ENCODE peak calls at places on chromosomes 5 and 9, in eight cellular contexts. One of them, this sample, is unnamed.

GRCh38 chr9:128887914-128888350 is 6.0 kb downstream of the LRRC8A start:
- DNase-seq in cardiac muscle cell: peak; percentile 78
- DNase-seq in right cardiac atrium: no peak
- DNase-seq in effector memory CD4-positive, alpha-beta T cell: no peak
- DNase-seq in body of pancreas: no peak
- DNase-seq in heart right ventricle: no peak
- DNase-seq in sigmoid colon: no peak
- DNase-seq in colonic mucosa: no peak
- DNase-seq in this sample: no peak

GRCh38 chr9:89154651-89155336 is 23.8 kb downstream of the SHC3 start:
- DNase-seq in cardiac muscle cell: peak; percentile 83
- DNase-seq in right cardiac atrium: no peak
- DNase-seq in effector memory CD4-positive, alpha-beta T cell: no peak
- DNase-seq in body of pancreas: no peak
- DNase-seq in heart right ventricle: no peak
- DNase-seq in sigmoid colon: no peak
- DNase-seq in colonic mucosa: no peak
- DNase-seq in this sample: no peak

GRCh38 chr5:143879646-143880045 is 67.7 kb downstream of the HMHB1 start:
- DNase-seq in cardiac muscle cell: no peak
- DNase-seq in right cardiac atrium: no peak
- DNase-seq in effector memory CD4-positive, alpha-beta T cell: no peak
- DNase-seq in body of pancreas: no peak
- DNase-seq in heart right ventricle: no peak
- DNase-seq in sigmoid colon: no peak
- DNase-seq in colonic mucosa: no peak
- DNase-seq in this sample: no peak

GRCh38 chr9:20624201-20625002 is 2.1 kb upstream of the MLLT3 start:
- DNase-seq in cardiac muscle cell: peak; percentile 86
- DNase-seq in right cardiac atrium: peak; percentile 31
- DNase-seq in effector memory CD4-positive, alpha-beta T cell: peak; percentile 1
- DNase-seq in body of pancreas: peak; percentile 72
- DNase-seq in heart right ventricle: peak; percentile 66
- DNase-seq in sigmoid colon: peak; percentile 74
- DNase-seq in colonic mucosa: peak; percentile 75
- DNase-seq in this sample: peak; percentile 22

GRCh38 chr9:7777776-7778175 is 21.8 kb downstream of the DMAC1 start:
- DNase-seq in cardiac muscle cell: no peak
- DNase-seq in right cardiac atrium: no peak
- DNase-seq in effector memory CD4-positive, alpha-beta T cell: no peak
- DNase-seq in body of pancreas: no peak
- DNase-seq in heart right ventricle: no peak
- DNase-seq in sigmoid colon: no peak
- DNase-seq in colonic mucosa: no peak
- DNase-seq in this sample: no peak

GRCh38 chr5:160565376-160565775 is 143.7 kb downstream of the PTTG1 start:
- DNase-seq in cardiac muscle cell: no peak
- DNase-seq in right cardiac atrium: no peak
- DNase-seq in effector memory CD4-positive, alpha-beta T cell: no peak
- DNase-seq in body of pancreas: no peak
- DNase-seq in heart right ventricle: no peak
- DNase-seq in sigmoid colon: no peak
- DNase-seq in colonic mucosa: no peak
- DNase-seq in this sample: no peak

GRCh38 chr5:43041131-43041668 is 1.1 kb upstream of the ANXA2R start:
- DNase-seq in cardiac muscle cell: no peak
- DNase-seq in right cardiac atrium: peak; percentile 46
- DNase-seq in effector memory CD4-positive, alpha-beta T cell: peak; percentile 21
- DNase-seq in body of pancreas: peak; percentile 42
- DNase-seq in heart right ventricle: peak; percentile 60
- DNase-seq in sigmoid colon: no peak
- DNase-seq in colonic mucosa: peak; percentile 40
- DNase-seq in this sample: no peak

GRCh38 chr5:96904054-96904931 is 28.0 kb downstream of the ERAP2 start:
- DNase-seq in cardiac muscle cell: no peak
- DNase-seq in right cardiac atrium: no peak
- DNase-seq in effector memory CD4-positive, alpha-beta T cell: no peak
- DNase-seq in body of pancreas: no peak
- DNase-seq in heart right ventricle: no peak
- DNase-seq in sigmoid colon: no peak
- DNase-seq in colonic mucosa: no peak
- DNase-seq in this sample: no peak

GRCh38 chr9:114155263-114155966 is at the start of gene COL27A1:
- DNase-seq in cardiac muscle cell: peak; percentile 88
- DNase-seq in right cardiac atrium: peak; percentile 81
- DNase-seq in effector memory CD4-positive, alpha-beta T cell: peak; percentile 36
- DNase-seq in body of pancreas: peak; percentile 80
- DNase-seq in heart right ventricle: peak; percentile 83
- DNase-seq in sigmoid colon: peak; percentile 91
- DNase-seq in colonic mucosa: peak; percentile 84
- DNase-seq in this sample: peak; percentile 73

GRCh38 chr9:106859957-106860715 is 2.8 kb upstream of the ZNF462 start:
- DNase-seq in cardiac muscle cell: peak; percentile 57
- DNase-seq in right cardiac atrium: peak; percentile 62
- DNase-seq in effector memory CD4-positive, alpha-beta T cell: no peak
- DNase-seq in body of pancreas: peak; percentile 6
- DNase-seq in heart right ventricle: peak; percentile 31
- DNase-seq in sigmoid colon: peak; percentile 82
- DNase-seq in colonic mucosa: peak; percentile 70
- DNase-seq in this sample: no peak

GRCh38 chr5:82164957-82165698 is 113.0 kb downstream of the RPS23 start:
- DNase-seq in cardiac muscle cell: peak; percentile 75
- DNase-seq in right cardiac atrium: no peak
- DNase-seq in effector memory CD4-positive, alpha-beta T cell: no peak
- DNase-seq in body of pancreas: peak; percentile 25
- DNase-seq in heart right ventricle: no peak
- DNase-seq in sigmoid colon: no peak
- DNase-seq in colonic mucosa: no peak
- DNase-seq in this sample: no peak

GRCh38 chr9:130689937-130690700 is 3.5 kb upstream of the EXOSC2 start:
- DNase-seq in cardiac muscle cell: peak; percentile 96
- DNase-seq in right cardiac atrium: peak; percentile 57
- DNase-seq in effector memory CD4-positive, alpha-beta T cell: no peak
- DNase-seq in body of pancreas: peak; percentile 92
- DNase-seq in heart right ventricle: peak; percentile 82
- DNase-seq in sigmoid colon: peak; percentile 91
- DNase-seq in colonic mucosa: peak; percentile 93
- DNase-seq in this sample: peak; percentile 50

GRCh38 chr9:80175286-80175906 is 603.6 kb downstream of the TLE4 start:
- DNase-seq in cardiac muscle cell: peak; percentile 55
- DNase-seq in right cardiac atrium: no peak
- DNase-seq in effector memory CD4-positive, alpha-beta T cell: no peak
- DNase-seq in body of pancreas: peak; percentile 37
- DNase-seq in heart right ventricle: no peak
- DNase-seq in sigmoid colon: no peak
- DNase-seq in colonic mucosa: no peak
- DNase-seq in this sample: no peak

GRCh38 chr5:35926389-35927051 is 11.9 kb downstream of the CAPSL start:
- DNase-seq in cardiac muscle cell: peak; percentile 63
- DNase-seq in right cardiac atrium: no peak
- DNase-seq in effector memory CD4-positive, alpha-beta T cell: peak; percentile 15
- DNase-seq in body of pancreas: peak; percentile 62
- DNase-seq in heart right ventricle: peak; percentile 43
- DNase-seq in sigmoid colon: no peak
- DNase-seq in colonic mucosa: peak; percentile 53
- DNase-seq in this sample: peak; percentile 31

GRCh38 chr5:71533142-71533541 is 54.0 kb upstream of the MCCC2 start:
- DNase-seq in cardiac muscle cell: peak; percentile 39
- DNase-seq in right cardiac atrium: no peak
- DNase-seq in effector memory CD4-positive, alpha-beta T cell: no peak
- DNase-seq in body of pancreas: no peak
- DNase-seq in heart right ventricle: no peak
- DNase-seq in sigmoid colon: no peak
- DNase-seq in colonic mucosa: no peak
- DNase-seq in this sample: no peak

GRCh38 chr9:109640232-109641078 is 139.5 kb upstream of the PALM2AKAP2 start:
- DNase-seq in cardiac muscle cell: peak; percentile 52
- DNase-seq in right cardiac atrium: peak; percentile 58
- DNase-seq in effector memory CD4-positive, alpha-beta T cell: no peak
- DNase-seq in body of pancreas: peak; percentile 37
- DNase-seq in heart right ventricle: peak; percentile 47
- DNase-seq in sigmoid colon: peak; percentile 65
- DNase-seq in colonic mucosa: no peak
- DNase-seq in this sample: peak; percentile 56

GRCh38 chr5:149348463-149348862 is 3.2 kb downstream of the GRPEL2 start:
- DNase-seq in cardiac muscle cell: no peak
- DNase-seq in right cardiac atrium: no peak
- DNase-seq in effector memory CD4-positive, alpha-beta T cell: no peak
- DNase-seq in body of pancreas: no peak
- DNase-seq in heart right ventricle: no peak
- DNase-seq in sigmoid colon: no peak
- DNase-seq in colonic mucosa: no peak
- DNase-seq in this sample: no peak
- H3K27ac ChIP-seq in cardiac muscle cell: no peak overlapping the region
- H3K27ac ChIP-seq in right cardiac atrium: no peak overlapping the region
- H3K27ac ChIP-seq in effector memory CD4-positive, alpha-beta T cell: peak overlapping the region; percentile 76
- H3K27ac ChIP-seq in body of pancreas: no peak overlapping the region
- H3K27ac ChIP-seq in heart right ventricle: no peak overlapping the region
- H3K27ac ChIP-seq in sigmoid colon: no peak overlapping the region
- H3K27ac ChIP-seq in colonic mucosa: no peak overlapping the region
- H3K27ac ChIP-seq in this sample: no peak overlapping the region

GRCh38 chr5:134148986-134149539 is 27.7 kb downstream of the SKP1 start:
- DNase-seq in cardiac muscle cell: no peak
- DNase-seq in right cardiac atrium: no peak
- DNase-seq in effector memory CD4-positive, alpha-beta T cell: no peak
- DNase-seq in body of pancreas: no peak
- DNase-seq in heart right ventricle: no peak
- DNase-seq in sigmoid colon: no peak
- DNase-seq in colonic mucosa: no peak
- DNase-seq in this sample: no peak

GRCh38 chr5:134149571-134150303 is 27.0 kb downstream of the SKP1 start:
- DNase-seq in cardiac muscle cell: peak; percentile 78
- DNase-seq in right cardiac atrium: no peak
- DNase-seq in effector memory CD4-positive, alpha-beta T cell: no peak
- DNase-seq in body of pancreas: peak; percentile 70
- DNase-seq in heart right ventricle: no peak
- DNase-seq in sigmoid colon: no peak
- DNase-seq in colonic mucosa: no peak
- DNase-seq in this sample: no peak

GRCh38 chr5:134146651-134147544 is 29.9 kb downstream of the SKP1 start:
- DNase-seq in cardiac muscle cell: no peak
- DNase-seq in right cardiac atrium: no peak
- DNase-seq in effector memory CD4-positive, alpha-beta T cell: no peak
- DNase-seq in body of pancreas: no peak
- DNase-seq in heart right ventricle: no peak
- DNase-seq in sigmoid colon: no peak
- DNase-seq in colonic mucosa: no peak
- DNase-seq in this sample: peak; percentile 36

GRCh38 chr5:134145779-134146581 is 30.8 kb downstream of the SKP1 start:
- DNase-seq in cardiac muscle cell: peak; percentile 71
- DNase-seq in right cardiac atrium: peak; percentile 69
- DNase-seq in effector memory CD4-positive, alpha-beta T cell: peak; percentile 69
- DNase-seq in body of pancreas: peak; percentile 74
- DNase-seq in heart right ventricle: peak; percentile 75
- DNase-seq in sigmoid colon: peak; percentile 84
- DNase-seq in colonic mucosa: peak; percentile 84
- DNase-seq in this sample: peak; percentile 81

DNA sequence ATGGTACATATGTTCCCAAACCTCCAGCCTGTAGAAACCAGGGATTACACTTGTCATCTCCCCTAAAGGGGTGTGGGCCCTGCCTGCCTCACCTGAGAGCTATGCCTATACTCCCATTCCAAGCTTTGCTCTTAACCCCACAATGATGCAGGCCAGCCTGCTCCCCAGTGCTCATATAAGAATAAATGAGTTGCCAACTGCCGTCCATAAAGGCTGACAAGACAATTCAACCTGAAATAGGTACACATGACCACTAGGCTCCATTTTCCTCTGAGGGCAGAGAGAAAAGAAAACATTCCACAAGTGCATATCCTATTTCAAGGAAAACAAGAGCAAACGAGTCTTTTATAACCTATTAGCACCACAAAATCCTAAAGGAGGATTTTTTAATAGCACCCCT is 28.4 kb downstream of the SKP1 start:
- DNase-seq in cardiac muscle cell: no peak
- DNase-seq in right cardiac atrium: no peak
- DNase-seq in effector memory CD4-positive, alpha-beta T cell: no peak
- DNase-seq in body of pancreas: no peak
- DNase-seq in heart right ventricle: no peak
- DNase-seq in sigmoid colon: no peak
- DNase-seq in colonic mucosa: no peak
- DNase-seq in this sample: no peak
- H3K27ac ChIP-seq in cardiac muscle cell: peak overlapping the region; percentile 25
- H3K27ac ChIP-seq in right cardiac atrium: no peak overlapping the region
- H3K27ac ChIP-seq in effector memory CD4-positive, alpha-beta T cell: no peak overlapping the region
- H3K27ac ChIP-seq in body of pancreas: no peak overlapping the region
- H3K27ac ChIP-seq in heart right ventricle: no peak overlapping the region
- H3K27ac ChIP-seq in sigmoid colon: no peak overlapping the region
- H3K27ac ChIP-seq in colonic mucosa: no peak overlapping the region
- H3K27ac ChIP-seq in this sample: no peak overlapping the region

DNA sequence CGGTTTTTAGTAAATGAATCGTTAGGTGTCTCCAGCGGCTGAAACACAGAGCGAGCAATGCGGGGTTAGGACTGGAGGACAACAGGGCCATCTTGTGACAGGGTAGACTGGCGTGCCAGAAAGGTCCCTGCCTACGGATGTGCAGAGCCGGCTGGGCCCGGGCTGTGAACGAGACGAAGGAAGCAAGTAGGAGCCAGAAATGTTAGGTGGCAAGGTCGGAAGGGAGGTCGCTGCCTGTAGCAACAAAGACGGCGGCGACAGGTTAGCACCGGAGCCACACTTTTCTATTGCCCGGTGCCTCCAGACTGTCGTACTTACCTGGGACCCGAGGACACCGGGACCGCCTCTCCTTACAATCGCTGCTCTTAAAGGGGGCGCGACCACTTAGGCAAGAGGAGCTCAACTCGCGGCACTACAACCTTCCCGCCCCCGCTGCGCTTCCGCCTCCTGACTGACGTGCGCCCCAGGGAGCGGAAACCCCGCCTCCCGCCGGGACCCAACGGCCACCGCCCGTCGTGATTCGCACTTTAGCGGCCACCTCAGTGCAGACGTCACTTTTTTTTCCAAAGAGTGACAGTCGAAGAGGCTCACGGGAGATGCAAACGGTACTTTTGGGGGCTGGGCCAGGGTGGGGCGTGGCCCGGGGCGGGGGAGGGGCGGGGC is at the start of gene INIP:
- DNase-seq in cardiac muscle cell: peak; percentile 98
- DNase-seq in right cardiac atrium: peak; percentile 97
- DNase-seq in effector memory CD4-positive, alpha-beta T cell: peak; percentile 94
- DNase-seq in body of pancreas: peak; percentile 98
- DNase-seq in heart right ventricle: peak; percentile 96
- DNase-seq in sigmoid colon: peak; percentile 97
- DNase-seq in colonic mucosa: peak; percentile 97
- DNase-seq in this sample: peak; percentile 90
- H3K27ac ChIP-seq in cardiac muscle cell: peak within 1 kb of the TSS; percentile 88
- H3K27ac ChIP-seq in right cardiac atrium: peak within 1 kb of the TSS; percentile 87
- H3K27ac ChIP-seq in effector memory CD4-positive, alpha-beta T cell: peak within 1 kb of the TSS; percentile 82
- H3K27ac ChIP-seq in body of pancreas: peak within 1 kb of the TSS; percentile 73
- H3K27ac ChIP-seq in heart right ventricle: peak within 1 kb of the TSS; percentile 15
- H3K27ac ChIP-seq in sigmoid colon: peak within 1 kb of the TSS; percentile 87
- H3K27ac ChIP-seq in colonic mucosa: peak within 1 kb of the TSS; percentile 82
- H3K27ac ChIP-seq in this sample: peak within 1 kb of the TSS; percentile 80

DNA sequence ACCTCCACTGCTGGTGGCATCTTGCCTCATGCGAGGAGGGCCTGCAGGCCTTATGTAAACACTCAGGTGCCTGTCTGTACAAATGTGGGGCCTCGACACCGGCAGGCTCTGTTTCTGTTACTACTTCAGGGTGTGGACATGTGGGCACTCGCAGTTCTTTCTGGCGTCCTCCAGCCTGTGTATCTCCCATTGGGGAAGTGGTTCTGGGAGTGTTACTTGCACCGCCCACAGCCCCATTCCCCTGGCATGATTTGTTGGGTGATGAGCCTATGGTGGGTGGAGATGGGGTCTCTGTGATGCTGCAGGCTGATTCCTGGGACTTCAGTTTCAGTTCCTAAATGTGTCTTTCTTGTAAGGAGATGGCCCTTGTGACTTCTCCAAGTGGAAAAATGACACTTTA is 82.1 kb upstream of the PITX1 start:
- DNase-seq in cardiac muscle cell: no peak
- DNase-seq in right cardiac atrium: peak; percentile 35
- DNase-seq in effector memory CD4-positive, alpha-beta T cell: no peak
- DNase-seq in body of pancreas: peak; percentile 62
- DNase-seq in heart right ventricle: peak; percentile 22
- DNase-seq in sigmoid colon: no peak
- DNase-seq in colonic mucosa: no peak
- DNase-seq in this sample: peak; percentile 22
- H3K27ac ChIP-seq in cardiac muscle cell: no peak overlapping the region
- H3K27ac ChIP-seq in right cardiac atrium: no peak overlapping the region
- H3K27ac ChIP-seq in effector memory CD4-positive, alpha-beta T cell: no peak overlapping the region
- H3K27ac ChIP-seq in body of pancreas: no peak overlapping the region
- H3K27ac ChIP-seq in heart right ventricle: no peak overlapping the region
- H3K27ac ChIP-seq in sigmoid colon: no peak overlapping the region
- H3K27ac ChIP-seq in colonic mucosa: no peak overlapping the region
- H3K27ac ChIP-seq in this sample: no peak overlapping the region